ENCODE peak calls at places on chromosomes 1 and 21, in ten cellular contexts. C is astrocyte of the spinal cord; O is activated CD4-positive, alpha-beta T cell treated with anti-CD3 and anti-CD28 coated beads for 1 hour; U is HT1080; P is activated CD4-positive, CD25-positive, alpha-beta regulatory T cell treated with anti-CD3 and anti-CD28 coated beads, Interleukin-2, amount 50 U/mL, for 16 hours; L is spleen; K is NCI-H774; J is anterior cingulate cortex; M is GOT3; F is WTC11. B is an unnamed sample.

GRCh38 chr1:211842518-211842917 is 12.0 kb upstream of the LPGAT1 start:
- DNase-seq in F (no peak), K (no peak), M (no peak), U (no peak), P (no peak), L (no peak), C (no peak), O (no peak), J (no peak), B (no peak)

GRCh38 chr1:227893696-227894305 is 53.9 kb downstream of the WNT9A start:
- DNase-seq in P (no peak), K (no peak), L (no peak), U (no peak), O (no peak), F (no peak), J (no peak), C (no peak), M (no peak), B (no peak)

GRCh38 chr21:45640888-45641479 is 2.5 kb upstream of the PCBP3 start:
- DNase-seq in K (peak), F (peak), P (no peak), U (peak), L (peak), C (peak), J (no peak), O (no peak), M (no peak), B (peak)

GRCh38 chr1:173152585-173152984 is 54.5 kb downstream of the TNFSF4 start:
- DNase-seq in C (no peak), O (no peak), F (no peak), L (no peak), J (no peak), P (no peak), U (no peak), M (no peak), K (no peak), B (no peak)

GRCh38 chr1:59079434-59080135 is 217.3 kb upstream of the FGGY start:
- DNase-seq in O (no peak), F (no peak), L (no peak), U (peak), J (no peak), C (peak), P (no peak), K (no peak), M (no peak), B (no peak)

GRCh38 chr1:160548960-160549664 is 26.1 kb upstream of the SLAMF6 start:
- DNase-seq in K (peak), C (no peak), J (no peak), O (no peak), L (no peak), U (no peak), M (no peak), P (no peak), F (no peak), B (no peak)

GRCh38 chr1:32925360-32926142 is 24.4 kb upstream of the TMEM54 start:
- DNase-seq in L (no peak), P (no peak), U (no peak), J (no peak), F (peak), O (no peak), M (no peak), K (no peak), C (peak), B (peak)

GRCh38 chr1:22250724-22251123 is 107.8 kb upstream of the WNT4 start:
- DNase-seq in P (no peak), L (no peak), J (no peak), F (no peak), M (no peak), O (no peak), C (no peak), K (no peak), U (no peak), B (no peak)

GRCh38 chr1:156698995-156699394 is 6.4 kb downstream of the CRABP2 start:
- DNase-seq in P (no peak), F (no peak), M (no peak), K (no peak), C (no peak), J (no peak), O (no peak), L (no peak), U (no peak), B (no peak)

GRCh38 chr1:147902183-147902845 is at the start of gene GJA8:
- DNase-seq in L (no peak), M (no peak), U (no peak), O (no peak), J (no peak), C (no peak), P (no peak), F (no peak), K (no peak), B (no peak)

GRCh38 chr1:201013031-201013485 is 10.5 kb downstream of the KIF21B start:
- DNase-seq in P (no peak), M (no peak), C (no peak), L (peak), K (no peak), U (no peak), J (no peak), F (no peak), O (no peak), B (no peak)

GRCh38 chr1:167893798-167894197 is 20.1 kb downstream of the ADCY10 start:
- DNase-seq in M (no peak), P (no peak), U (no peak), O (no peak), F (no peak), J (no peak), C (no peak), L (no peak), K (no peak), B (no peak)

GRCh38 chr1:175072131-175072941 is 4.7 kb downstream of the TNN start:
- DNase-seq in M (peak), O (no peak), C (peak), L (no peak), P (no peak), U (peak), F (no peak), K (no peak), J (peak), B (no peak)

GRCh38 chr1:90122679-90123340 is 127.9 kb downstream of the ZNF326 start:
- DNase-seq in K (no peak), M (no peak), U (no peak), J (no peak), C (no peak), L (no peak), F (no peak), P (no peak), O (no peak), B (no peak)

GRCh38 chr1:232519186-232519585 is 110.7 kb downstream of the SIPA1L2 start:
- DNase-seq in L (no peak), C (no peak), M (no peak), F (no peak), U (no peak), K (peak), P (no peak), O (no peak), J (peak), B (peak)

GRCh38 chr1:185445594-185445993 is 128.6 kb upstream of the IVNS1ABP start:
- DNase-seq in M (no peak), C (no peak), P (no peak), J (no peak), L (no peak), U (no peak), O (no peak), F (no peak), K (no peak), B (no peak)

GRCh38 chr21:26177187-26177586 is 6.6 kb upstream of the APP start:
- DNase-seq in J (no peak), M (no peak), O (no peak), P (no peak), C (peak), F (no peak), L (no peak), K (no peak), U (peak), B (no peak)

GRCh38 chr1:185170291-185170848 is 13.4 kb downstream of the SWT1 start:
- DNase-seq in C (peak), U (peak), M (peak), O (peak), K (peak), L (no peak), P (no peak), J (no peak), F (peak), B (peak)

GRCh38 chr1:235942979-235943575 is 76.4 kb upstream of the LYST start:
- DNase-seq in K (no peak), O (no peak), C (no peak), U (no peak), J (no peak), M (no peak), L (no peak), F (no peak), P (no peak), B (no peak)

GRCh38 chr1:43067856-43068751 is 104.0 kb downstream of the EBNA1BP2 start:
- DNase-seq in K (peak), M (no peak), P (no peak), O (no peak), J (peak), U (no peak), L (peak), C (no peak), F (peak), B (peak)

GRCh38 chr1:20640183-20640597 is 6.9 kb downstream of the PINK1 start:
- DNase-seq in L (no peak), P (peak), O (peak), U (peak), F (peak), C (peak), M (no peak), K (no peak), J (peak), B (peak)

GRCh38 chr1:6922096-6922931 is 137.1 kb downstream of the CAMTA1 start:
- DNase-seq in F (no peak), O (no peak), U (no peak), K (no peak), M (no peak), L (no peak), J (no peak), P (no peak), C (peak), B (peak)

GRCh38 chr1:158035976-158036583 is 42.6 kb downstream of the KIRREL1 start:
- DNase-seq in M (no peak), L (no peak), J (no peak), K (no peak), O (no peak), U (no peak), P (no peak), C (peak), F (no peak), B (peak)

GRCh38 chr1:96820111-96820510 is 98.5 kb downstream of the PTBP2 start:
- DNase-seq in U (no peak), O (no peak), P (no peak), K (no peak), C (no peak), F (no peak), L (no peak), J (no peak), M (no peak), B (no peak)

GRCh38 chr1:168920456-168921094 is 185.9 kb upstream of the ATP1B1 start:
- DNase-seq in L (no peak), F (no peak), M (no peak), U (peak), P (no peak), J (no peak), C (no peak), K (no peak), O (no peak), B (no peak)

GRCh38 chr1:5110508-5110907 is 456.1 kb downstream of the AJAP1 start:
- DNase-seq in O (no peak), P (no peak), C (no peak), U (no peak), L (no peak), J (no peak), M (no peak), F (no peak), K (no peak), B (no peak)

GRCh38 chr1:80417651-80418050 is 1383.1 kb upstream of the ADGRL2 start:
- DNase-seq in K (no peak), F (no peak), L (no peak), M (no peak), O (no peak), U (peak), J (no peak), C (peak), P (no peak), B (no peak)

GRCh38 chr1:115838805-115839705 is 1.9 kb downstream of the NHLH2 start:
- DNase-seq in M (no peak), L (no peak), U (no peak), P (no peak), C (no peak), K (no peak), F (peak), J (peak), O (no peak), B (peak)

GRCh38 chr1:6634278-6635052 is 9.8 kb downstream of the THAP3 start:
- DNase-seq in L (peak), O (peak), F (peak), P (no peak), J (peak), M (no peak), K (no peak), U (peak), C (peak), B (peak)

GRCh38 chr1:229558460-229559335 is at the start of gene ABCB10:
- DNase-seq in P (peak), L (peak), K (peak), C (peak), U (peak), F (peak), J (peak), O (peak), M (peak), B (peak)

GRCh38 chr1:150970818-150971582 is 3.6 kb downstream of the CERS2 start:
- DNase-seq in L (peak), F (no peak), K (no peak), U (no peak), C (peak), M (no peak), O (no peak), J (no peak), P (no peak), B (no peak)

GRCh38 chr1:36151133-36151844 is 2.0 kb upstream of the TRAPPC3 start:
- DNase-seq in F (no peak), K (no peak), L (no peak), U (no peak), P (no peak), C (no peak), M (no peak), O (no peak), J (no peak), B (no peak)

GRCh38 chr1:245707941-245708340 is 553.2 kb downstream of the KIF26B start:
- DNase-seq in C (no peak), U (no peak), O (no peak), P (no peak), K (no peak), M (no peak), F (no peak), J (no peak), L (peak), B (no peak)

B was measured in NCI-H510A treated with DMSO at 0.1 percent for 48 hours.